ENCODE peak calls at places on chromosomes 3 and 15, in five cellular contexts. M is effector CD4-positive, alpha-beta T cell; U is KBM-7; N is NCI-H524; K is CD8-positive, alpha-beta memory T cell. S is an unnamed sample.

GRCh38 chr15:85657132-85657531 is 137.6 kb downstream of the KLHL25 start:
- DNase-seq in N (no peak), M (no peak), U (no peak), K (no peak), S (no peak)

GRCh38 chr3:53816430-53816829 is 29.8 kb downstream of the CHDH start:
- DNase-seq in U (no peak), N (no peak), K (no peak), M (no peak), S (no peak)

GRCh38 chr3:190124067-190124466 is 3.4 kb upstream of the P3H2 start:
- DNase-seq in U (no peak), M (no peak), N (no peak), K (no peak), S (no peak)

GRCh38 chr3:108202080-108202479 is 20.1 kb downstream of the IFT57 start:
- DNase-seq in N (no peak), U (no peak), K (no peak), M (no peak), S (no peak)

GRCh38 chr15:34119291-34119690 is 17.4 kb downstream of the PGBD4 start:
- DNase-seq in M (no peak), U (no peak), K (no peak), N (peak), S (no peak)

GRCh38 chr3:119627461-119627860 is 29.8 kb downstream of the PLA1A start:
- DNase-seq in N (no peak), M (no peak), U (peak), K (no peak), S (no peak)

GRCh38 chr3:190429681-190430080 is 20.0 kb downstream of the TMEM207 start:
- DNase-seq in M (no peak), U (no peak), K (no peak), N (no peak), S (no peak)

GRCh38 chr3:18740631-18741583 is 315.8 kb upstream of the SATB1 start:
- DNase-seq in M (peak), K (peak), N (no peak), U (peak), S (no peak)

GRCh38 chr3:11385908-11386307 is 113.7 kb downstream of the ATG7 start:
- DNase-seq in M (no peak), N (no peak), U (no peak), K (no peak), S (no peak)

GRCh38 chr15:52392008-52392687 is 96.5 kb upstream of the MYO5C start:
- DNase-seq in K (no peak), N (no peak), U (no peak), M (no peak), S (no peak)

GRCh38 chr3:175431396-175431795 is 572.3 kb downstream of the NAALADL2 start:
- DNase-seq in M (no peak), N (no peak), U (no peak), K (no peak), S (no peak)

GRCh38 chr15:45022871-45023658 is at the start of gene SORD:
- DNase-seq in N (peak), M (peak), K (peak), U (peak), S (peak)

GRCh38 chr3:161274691-161275298 is 53.7 kb downstream of the NMD3 start:
- DNase-seq in U (peak), K (no peak), M (peak), N (peak), S (peak)

GRCh38 chr3:172067837-172068440 is 28.6 kb downstream of the FNDC3B start:
- DNase-seq in N (no peak), M (no peak), K (no peak), U (no peak), S (no peak)

GRCh38 chr3:175620532-175620931 is 761.4 kb downstream of the NAALADL2 start:
- DNase-seq in K (no peak), N (no peak), M (no peak), U (no peak), S (no peak)

GRCh38 chr3:53554559-53555511 is 60.4 kb downstream of the CACNA1D start:
- DNase-seq in U (no peak), K (no peak), N (no peak), M (no peak), S (peak)

GRCh38 chr3:120274739-120275167 is 10.3 kb downstream of the GPR156 start:
- DNase-seq in U (no peak), M (no peak), N (peak), K (no peak), S (no peak)

GRCh38 chr3:134334231-134334900 is 39.9 kb downstream of the AMOTL2 start:
- DNase-seq in U (no peak), N (no peak), M (no peak), K (no peak), S (no peak)

GRCh38 chr3:188400494-188401243 is 246.7 kb downstream of the LPP start:
- DNase-seq in N (no peak), K (no peak), M (no peak), U (no peak), S (peak)

GRCh38 chr3:116135462-116135861 is 309.8 kb downstream of the LSAMP start:
- DNase-seq in M (no peak), N (no peak), U (no peak), K (no peak), S (no peak)

GRCh38 chr15:52236015-52236414 is 44.8 kb upstream of the GNB5 start:
- DNase-seq in M (no peak), N (no peak), U (no peak), K (no peak), S (no peak)

GRCh38 chr3:147380271-147380995 is 25.9 kb downstream of the ZIC4 start:
- DNase-seq in U (no peak), M (no peak), K (no peak), N (no peak), S (no peak)

GRCh38 chr15:55654541-55654940 is 66.4 kb upstream of the PYGO1 start:
- DNase-seq in K (no peak), M (no peak), N (no peak), U (no peak), S (no peak)

GRCh38 chr15:70180186-70180875 is 82.6 kb upstream of the TLE3 start:
- DNase-seq in N (no peak), M (no peak), U (no peak), K (no peak), S (no peak)